ENCODE peak calls at places on chromosomes 7 and 10, in eight cellular contexts. One of them, this sample, is unnamed.
A peak's percentile ranks its signal among the peaks of the same experiment; 100 is the strongest.

GRCh38 chr7:2928256-2928612 is 84.1 kb upstream of the GNA12 start:
- DNase-seq in gastrocnemius medialis: no peak
- DNase-seq in HCT116: no peak
- DNase-seq in IMR-90: no peak
- DNase-seq in left ventricle myocardium inferior: peak; percentile 7
- DNase-seq in fibroblast of villous mesenchyme: no peak
- DNase-seq in upper lobe of right lung: no peak
- DNase-seq in mammary epithelial cell: no peak
- DNase-seq in this sample: no peak

GRCh38 chr10:28282341-28282740 is 20.5 kb downstream of the MPP7 start:
- DNase-seq in gastrocnemius medialis: no peak
- DNase-seq in HCT116: no peak
- DNase-seq in IMR-90: no peak
- DNase-seq in left ventricle myocardium inferior: no peak
- DNase-seq in fibroblast of villous mesenchyme: no peak
- DNase-seq in upper lobe of right lung: no peak
- DNase-seq in mammary epithelial cell: no peak
- DNase-seq in this sample: no peak

GRCh38 chr7:142896151-142896550 is 10.6 kb upstream of the TRPV6 start:
- DNase-seq in gastrocnemius medialis: no peak
- DNase-seq in HCT116: no peak
- DNase-seq in IMR-90: no peak
- DNase-seq in left ventricle myocardium inferior: no peak
- DNase-seq in fibroblast of villous mesenchyme: no peak
- DNase-seq in upper lobe of right lung: no peak
- DNase-seq in mammary epithelial cell: no peak
- DNase-seq in this sample: no peak

GRCh38 chr10:69018613-69019012 is 30.0 kb downstream of the KIFBP start:
- DNase-seq in gastrocnemius medialis: no peak
- DNase-seq in HCT116: no peak
- DNase-seq in IMR-90: no peak
- DNase-seq in left ventricle myocardium inferior: no peak
- DNase-seq in fibroblast of villous mesenchyme: no peak
- DNase-seq in upper lobe of right lung: no peak
- DNase-seq in mammary epithelial cell: no peak
- DNase-seq in this sample: no peak

GRCh38 chr10:95303535-95303934 is 12.7 kb upstream of the PDLIM1 start:
- DNase-seq in gastrocnemius medialis: no peak
- DNase-seq in HCT116: no peak
- DNase-seq in IMR-90: peak; percentile 58
- DNase-seq in left ventricle myocardium inferior: no peak
- DNase-seq in fibroblast of villous mesenchyme: no peak
- DNase-seq in upper lobe of right lung: no peak
- DNase-seq in mammary epithelial cell: no peak
- DNase-seq in this sample: no peak

GRCh38 chr7:117750612-117751563 is 122.4 kb downstream of the CTTNBP2 start:
- DNase-seq in gastrocnemius medialis: no peak
- DNase-seq in HCT116: no peak
- DNase-seq in IMR-90: peak; percentile 50
- DNase-seq in left ventricle myocardium inferior: no peak
- DNase-seq in fibroblast of villous mesenchyme: peak; percentile 39
- DNase-seq in upper lobe of right lung: no peak
- DNase-seq in mammary epithelial cell: no peak
- DNase-seq in this sample: peak; percentile 2

GRCh38 chr10:124734311-124735166 is 9.6 kb downstream of the FAM53B start:
- DNase-seq in gastrocnemius medialis: no peak
- DNase-seq in HCT116: no peak
- DNase-seq in IMR-90: no peak
- DNase-seq in left ventricle myocardium inferior: no peak
- DNase-seq in fibroblast of villous mesenchyme: no peak
- DNase-seq in upper lobe of right lung: peak; percentile 62
- DNase-seq in mammary epithelial cell: no peak
- DNase-seq in this sample: no peak

GRCh38 chr10:88592425-88592824 is 5.9 kb downstream of the LIPJ start:
- DNase-seq in gastrocnemius medialis: no peak
- DNase-seq in HCT116: no peak
- DNase-seq in IMR-90: no peak
- DNase-seq in left ventricle myocardium inferior: no peak
- DNase-seq in fibroblast of villous mesenchyme: no peak
- DNase-seq in upper lobe of right lung: no peak
- DNase-seq in mammary epithelial cell: peak; percentile 32
- DNase-seq in this sample: no peak

GRCh38 chr7:94432799-94433198 is 38.1 kb downstream of the COL1A2 start:
- DNase-seq in gastrocnemius medialis: no peak
- DNase-seq in HCT116: no peak
- DNase-seq in IMR-90: peak; percentile 51
- DNase-seq in left ventricle myocardium inferior: no peak
- DNase-seq in fibroblast of villous mesenchyme: peak; percentile 10
- DNase-seq in upper lobe of right lung: no peak
- DNase-seq in mammary epithelial cell: no peak
- DNase-seq in this sample: no peak

GRCh38 chr7:6435486-6436384 is 12.0 kb downstream of the DAGLB start:
- DNase-seq in gastrocnemius medialis: peak; percentile 61
- DNase-seq in HCT116: no peak
- DNase-seq in IMR-90: peak; percentile 78
- DNase-seq in left ventricle myocardium inferior: peak; percentile 72
- DNase-seq in fibroblast of villous mesenchyme: peak; percentile 82
- DNase-seq in upper lobe of right lung: peak; percentile 89
- DNase-seq in mammary epithelial cell: peak; percentile 59
- DNase-seq in this sample: no peak

GRCh38 chr10:19652750-19653149 is 163.5 kb upstream of the PLXDC2 start:
- DNase-seq in gastrocnemius medialis: no peak
- DNase-seq in HCT116: no peak
- DNase-seq in IMR-90: no peak
- DNase-seq in left ventricle myocardium inferior: no peak
- DNase-seq in fibroblast of villous mesenchyme: no peak
- DNase-seq in upper lobe of right lung: no peak
- DNase-seq in mammary epithelial cell: no peak
- DNase-seq in this sample: no peak

DNA sequence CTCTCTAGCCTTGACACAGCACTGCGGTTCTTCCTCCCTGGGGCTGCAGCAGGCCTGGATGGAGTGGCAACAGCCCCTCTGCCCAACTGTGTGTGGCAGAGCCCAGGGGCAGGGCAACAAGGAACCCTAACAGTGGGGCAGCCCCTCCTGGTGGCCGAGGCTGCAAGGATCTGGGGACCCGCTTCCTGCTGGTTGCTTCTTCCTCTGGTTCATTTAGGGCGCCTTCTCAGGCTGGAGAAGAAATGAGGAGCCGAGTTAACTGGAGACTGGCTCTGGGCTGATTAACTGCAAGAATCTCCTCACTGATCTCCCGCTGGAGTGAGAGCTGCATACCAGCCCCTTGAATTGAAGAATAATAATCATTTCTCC is 80.1 kb upstream of the EMX2 start:
- DNase-seq in gastrocnemius medialis: no peak
- DNase-seq in HCT116: no peak
- DNase-seq in IMR-90: no peak
- DNase-seq in left ventricle myocardium inferior: no peak
- DNase-seq in fibroblast of villous mesenchyme: peak; percentile 48
- DNase-seq in upper lobe of right lung: no peak
- DNase-seq in mammary epithelial cell: no peak
- DNase-seq in this sample: no peak
- TF ChIP-seq CTCF in gastrocnemius medialis: no peak
- TF ChIP-seq CTCF in HCT116: peak; percentile 46
- TF ChIP-seq CTCF in IMR-90: no peak
- TF ChIP-seq CTCF in left ventricle myocardium inferior: no peak
- TF ChIP-seq CTCF in fibroblast of villous mesenchyme: peak; percentile 47
- TF ChIP-seq CTCF in upper lobe of right lung: no peak
- TF ChIP-seq CTCF in mammary epithelial cell: no peak
- TF ChIP-seq CTCF in this sample: peak; percentile 65

DNA sequence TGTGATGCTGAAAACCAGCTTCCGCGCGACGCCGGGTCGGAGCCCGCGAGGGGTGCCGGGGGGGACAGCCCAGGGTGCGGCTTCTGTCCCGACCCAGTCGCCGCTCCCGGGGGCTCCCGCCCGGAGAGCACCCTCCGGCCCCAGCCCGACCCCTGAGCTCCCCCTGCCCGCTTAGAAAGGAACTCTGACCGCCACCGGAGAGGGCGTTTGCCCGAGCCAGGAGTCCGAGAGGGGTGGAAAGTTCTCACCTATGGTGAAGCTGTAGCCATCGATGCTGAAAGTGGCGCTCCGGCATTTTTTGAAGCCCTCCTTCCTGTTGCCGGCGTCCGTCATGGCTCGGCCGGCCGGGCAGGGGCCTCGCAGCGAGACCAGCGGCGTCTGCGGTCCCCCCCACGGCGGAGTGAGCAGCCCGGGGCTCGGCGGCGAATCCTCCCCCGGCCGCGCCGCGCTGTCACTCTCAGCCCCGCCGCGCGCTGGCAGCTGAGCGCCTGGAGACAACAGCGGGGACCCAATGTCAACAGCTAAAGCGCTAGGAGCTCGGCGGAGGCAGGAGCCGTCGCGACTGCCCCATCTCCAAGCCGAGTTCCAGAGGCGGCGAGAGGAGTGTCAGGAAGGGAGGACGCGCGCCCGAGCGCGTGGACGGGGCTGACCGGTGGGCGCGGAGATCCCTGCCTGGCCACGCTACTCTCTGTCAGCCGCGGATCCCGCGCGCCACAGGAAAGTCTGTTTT is 191.6 kb downstream of the LSM5 start:
- DNase-seq in gastrocnemius medialis: no peak
- DNase-seq in HCT116: no peak
- DNase-seq in IMR-90: no peak
- DNase-seq in left ventricle myocardium inferior: peak; percentile 46
- DNase-seq in fibroblast of villous mesenchyme: no peak
- DNase-seq in upper lobe of right lung: no peak
- DNase-seq in mammary epithelial cell: peak; percentile 20
- DNase-seq in this sample: no peak
- H3K4me3 ChIP-seq in gastrocnemius medialis: peak overlapping the region; percentile 47
- H3K4me3 ChIP-seq in HCT116: no peak overlapping the region
- H3K4me3 ChIP-seq in IMR-90: peak overlapping the region; percentile 14
- H3K4me3 ChIP-seq in left ventricle myocardium inferior: peak overlapping the region; percentile 67
- H3K4me3 ChIP-seq in fibroblast of villous mesenchyme: no peak overlapping the region
- H3K4me3 ChIP-seq in upper lobe of right lung: peak overlapping the region; percentile 33
- H3K4me3 ChIP-seq in mammary epithelial cell: peak overlapping the region; percentile 62
- H3K4me3 ChIP-seq in this sample: peak overlapping the region; percentile 44

GRCh38 chr10:84202349-84202748 is 8.0 kb downstream of the CDHR1 start:
- DNase-seq in gastrocnemius medialis: no peak
- DNase-seq in HCT116: no peak
- DNase-seq in IMR-90: no peak
- DNase-seq in left ventricle myocardium inferior: no peak
- DNase-seq in fibroblast of villous mesenchyme: no peak
- DNase-seq in upper lobe of right lung: no peak
- DNase-seq in mammary epithelial cell: no peak
- DNase-seq in this sample: no peak

GRCh38 chr10:84204610-84205009 is 10.3 kb downstream of the CDHR1 start:
- DNase-seq in gastrocnemius medialis: no peak
- DNase-seq in HCT116: no peak
- DNase-seq in IMR-90: no peak
- DNase-seq in left ventricle myocardium inferior: no peak
- DNase-seq in fibroblast of villous mesenchyme: no peak
- DNase-seq in upper lobe of right lung: no peak
- DNase-seq in mammary epithelial cell: no peak
- DNase-seq in this sample: no peak

GRCh38 chr10:84205853-84206513 is 11.6 kb downstream of the CDHR1 start:
- DNase-seq in gastrocnemius medialis: no peak
- DNase-seq in HCT116: no peak
- DNase-seq in IMR-90: no peak
- DNase-seq in left ventricle myocardium inferior: no peak
- DNase-seq in fibroblast of villous mesenchyme: no peak
- DNase-seq in upper lobe of right lung: peak; percentile 15
- DNase-seq in mammary epithelial cell: no peak
- DNase-seq in this sample: no peak

GRCh38 chr10:84205049-84205852 is 10.9 kb downstream of the CDHR1 start:
- DNase-seq in gastrocnemius medialis: no peak
- DNase-seq in HCT116: peak; percentile 37
- DNase-seq in IMR-90: peak; percentile 18
- DNase-seq in left ventricle myocardium inferior: peak; percentile 49
- DNase-seq in fibroblast of villous mesenchyme: peak; percentile 38
- DNase-seq in upper lobe of right lung: no peak
- DNase-seq in mammary epithelial cell: peak; percentile 42
- DNase-seq in this sample: no peak

DNA sequence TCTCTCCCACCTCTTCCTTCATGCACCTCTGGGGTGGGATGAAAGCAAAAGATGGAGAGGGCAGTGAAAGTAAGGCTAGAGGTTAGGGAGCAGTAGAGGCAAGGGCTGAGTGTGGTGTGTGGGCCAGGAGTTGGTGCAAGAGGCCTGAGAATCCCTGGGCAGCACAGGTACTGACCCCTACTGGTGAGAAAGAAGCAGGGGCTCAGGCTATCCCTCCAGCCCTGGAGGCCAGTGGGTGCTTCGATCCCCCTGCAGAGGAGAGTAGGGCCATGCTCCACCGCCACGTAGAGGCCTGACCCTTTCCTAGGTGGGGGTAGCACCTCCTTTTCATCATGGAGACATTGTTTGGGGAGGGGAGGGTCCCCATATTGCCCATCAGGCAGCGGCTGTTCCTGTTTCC is 9.8 kb downstream of the CDHR1 start:
- DNase-seq in gastrocnemius medialis: no peak
- DNase-seq in HCT116: peak; percentile 6
- DNase-seq in IMR-90: no peak
- DNase-seq in left ventricle myocardium inferior: no peak
- DNase-seq in fibroblast of villous mesenchyme: no peak
- DNase-seq in upper lobe of right lung: no peak
- DNase-seq in mammary epithelial cell: no peak
- DNase-seq in this sample: no peak
- TF ChIP-seq CTCF in gastrocnemius medialis: no peak
- TF ChIP-seq CTCF in HCT116: peak; percentile 66
- TF ChIP-seq CTCF in IMR-90: peak; percentile 11
- TF ChIP-seq CTCF in left ventricle myocardium inferior: peak; percentile 22
- TF ChIP-seq CTCF in fibroblast of villous mesenchyme: peak; percentile 32
- TF ChIP-seq CTCF in upper lobe of right lung: peak; percentile 21
- TF ChIP-seq CTCF in mammary epithelial cell: peak; percentile 57
- TF ChIP-seq CTCF in this sample: peak; percentile 65

GRCh38 chr10:91088300-91089140 is 131.9 kb upstream of the PCGF5 start:
- DNase-seq in gastrocnemius medialis: no peak
- DNase-seq in HCT116: peak; percentile 1
- DNase-seq in IMR-90: peak; percentile 15
- DNase-seq in left ventricle myocardium inferior: no peak
- DNase-seq in fibroblast of villous mesenchyme: peak; percentile 11
- DNase-seq in upper lobe of right lung: no peak
- DNase-seq in mammary epithelial cell: peak; percentile 4
- DNase-seq in this sample: no peak
- H3K4me3 ChIP-seq in gastrocnemius medialis: no peak overlapping the region
- H3K4me3 ChIP-seq in HCT116: no peak overlapping the region
- H3K4me3 ChIP-seq in IMR-90: no peak overlapping the region
- H3K4me3 ChIP-seq in left ventricle myocardium inferior: peak overlapping the region; percentile 29
- H3K4me3 ChIP-seq in fibroblast of villous mesenchyme: no peak overlapping the region
- H3K4me3 ChIP-seq in upper lobe of right lung: no peak overlapping the region
- H3K4me3 ChIP-seq in mammary epithelial cell: no peak overlapping the region
- H3K4me3 ChIP-seq in this sample: no peak overlapping the region